ENCODE peak calls at places on chromosome 19, in five cellular contexts. D is H54, K is adrenal gland, C is tibial nerve, F is thyroid gland. B is an unnamed sample.

GRCh38 chr19:55369651-55370304 is 485 bp downstream of the IL11 start:
- DNase-seq in D (peak), K (no peak), C (no peak), F (no peak), B (no peak)

GRCh38 chr19:33388817-33389573 is 15.5 kb downstream of the CEBPG start:
- DNase-seq in D (no peak), K (no peak), C (no peak), F (peak), B (no peak)

GRCh38 chr19:34224996-34225658 is 29.2 kb upstream of the GARRE1 start:
- DNase-seq in D (no peak), K (no peak), C (no peak), F (no peak), B (no peak)

GRCh38 chr19:17867087-17867486 is 4.7 kb upstream of the SLC5A5 start:
- DNase-seq in D (no peak), K (no peak), C (no peak), F (peak), B (no peak)

GRCh38 chr19:32464279-32464678 is 58.7 kb downstream of the DPY19L3 start:
- DNase-seq in D (no peak), K (no peak), C (no peak), F (no peak), B (peak)

GRCh38 chr19:55283548-55284393 is at the start of gene BRSK1:
- DNase-seq in D (peak), K (peak), C (no peak), F (no peak), B (no peak)

GRCh38 chr19:15378529-15379082 is 981 bp downstream of the AKAP8 start:
- DNase-seq in D (peak), K (peak), C (no peak), F (peak), B (peak)

GRCh38 chr19:42113641-42114348 is 18.5 kb downstream of the POU2F2 start:
- DNase-seq in D (peak), K (no peak), C (no peak), F (no peak), B (peak)

GRCh38 chr19:49011194-49011593 is 5.7 kb downstream of the LHB start:
- DNase-seq in D (no peak), K (no peak), C (no peak), F (no peak), B (no peak)

GRCh38 chr19:18875726-18876125 is 20.2 kb downstream of the CERS1 start:
- DNase-seq in D (no peak), K (no peak), C (no peak), F (no peak), B (no peak)

DNA sequence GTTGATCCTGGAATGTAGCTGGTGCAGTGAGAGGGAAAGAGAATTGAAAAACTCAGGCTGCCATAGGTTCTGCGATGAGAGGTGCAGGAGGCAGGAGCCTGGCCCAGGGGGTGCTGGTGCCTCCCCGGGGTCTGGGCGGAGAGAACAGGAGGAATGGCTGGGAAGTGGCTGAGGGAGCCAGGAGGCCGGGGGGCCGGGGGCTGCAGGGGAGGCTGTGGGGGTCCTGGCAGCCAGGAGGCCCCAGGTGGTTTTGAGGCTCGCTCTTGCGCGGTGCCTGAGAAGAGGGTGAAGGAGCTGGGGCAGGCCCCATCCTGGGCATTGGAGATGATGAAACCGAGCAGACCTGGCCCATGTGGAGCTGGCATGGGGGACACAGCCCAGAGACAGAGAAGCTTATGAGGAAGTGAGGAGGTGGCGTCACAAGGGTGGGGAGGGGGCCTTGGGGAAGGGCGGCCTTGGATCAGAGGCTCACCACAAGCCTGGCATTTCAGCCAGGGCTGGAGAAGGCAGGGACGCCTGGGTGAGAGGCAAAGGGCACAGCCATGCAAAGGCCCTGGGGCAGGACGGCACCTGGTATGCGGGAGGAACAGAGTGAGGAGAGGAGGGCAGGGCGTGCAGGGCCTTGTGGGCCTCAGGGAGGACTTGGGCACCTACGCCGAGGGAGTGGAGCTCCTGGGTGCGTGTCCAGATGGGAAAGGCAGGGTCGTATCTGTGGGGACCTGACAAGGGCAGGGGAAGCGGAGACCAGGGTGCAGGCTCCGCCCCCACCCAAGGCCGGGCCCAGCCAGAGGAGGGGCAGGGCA is 1.3 kb upstream of the TEKTIP1 start:
- DNase-seq in D (no peak), K (no peak), C (no peak), F (no peak), B (no peak)
- TF ChIP-seq POLR2A in D (no peak), K (no peak), C (no peak), F (no peak), B (no peak)

GRCh38 chr19:3402631-3403443 is 36.5 kb downstream of the NFIC start:
- DNase-seq in D (no peak), K (no peak), C (no peak), F (no peak), B (no peak)

GRCh38 chr19:3401004-3401768 is 34.8 kb downstream of the NFIC start:
- DNase-seq in D (no peak), K (no peak), C (no peak), F (no peak), B (no peak)

GRCh38 chr19:3405261-3405653 is 38.9 kb downstream of the NFIC start:
- DNase-seq in D (no peak), K (no peak), C (no peak), F (no peak), B (no peak)

GRCh38 chr19:3404324-3405260 is 38.2 kb downstream of the NFIC start:
- DNase-seq in D (no peak), K (peak), C (peak), F (peak), B (peak)

GRCh38 chr19:3403489-3404323 is 37.3 kb downstream of the NFIC start:
- DNase-seq in D (peak), K (peak), C (peak), F (peak), B (peak)
- TF ChIP-seq POLR2A in D (no peak), K (peak), C (no peak), F (no peak), B (no peak)

DNA sequence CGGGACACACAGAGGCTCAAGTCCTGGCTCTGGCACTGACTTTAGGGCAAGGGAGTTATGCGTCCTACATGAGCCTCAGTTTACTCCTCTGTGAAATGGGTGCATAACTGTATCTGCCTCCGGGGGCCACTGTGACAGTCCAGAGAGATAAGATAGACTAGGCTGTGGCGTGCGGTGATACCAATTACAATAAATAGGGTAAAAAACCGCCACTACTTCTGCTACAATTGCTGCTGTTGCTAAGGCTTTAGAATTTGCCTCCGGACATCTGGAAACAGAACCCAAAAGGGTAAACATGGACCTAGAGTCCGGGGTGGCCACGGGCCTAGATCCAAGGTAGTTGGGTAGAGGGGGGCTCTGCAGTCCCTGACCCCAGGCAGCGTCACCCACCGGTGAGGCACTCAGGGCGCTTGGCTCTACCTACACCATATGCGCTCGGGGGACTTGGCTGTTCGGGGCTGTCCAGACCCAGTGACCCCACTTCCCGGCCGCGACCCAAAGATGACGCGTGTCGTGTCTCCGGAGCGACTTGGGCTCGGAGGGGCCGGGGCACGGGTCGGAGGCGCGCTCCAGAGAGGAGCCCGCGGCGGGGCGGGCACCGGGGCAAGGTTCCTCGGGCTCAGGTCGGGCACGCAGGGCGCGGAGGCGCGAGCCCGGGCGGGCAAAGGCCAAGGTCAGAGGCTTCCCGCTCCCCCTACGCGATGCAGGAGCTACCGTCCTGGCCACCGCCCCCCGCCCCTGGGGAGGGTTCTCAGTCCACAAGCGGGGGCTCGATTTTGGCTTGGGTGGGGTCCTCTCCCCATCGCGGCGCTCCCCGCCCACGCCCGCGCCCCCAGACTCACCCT is 1.0 kb downstream of the INSR start:
- DNase-seq in D (no peak), K (peak), C (no peak), F (peak), B (no peak)
- TF ChIP-seq POLR2A in D (no peak), K (no peak), C (no peak), F (no peak), B (no peak)

DNA sequence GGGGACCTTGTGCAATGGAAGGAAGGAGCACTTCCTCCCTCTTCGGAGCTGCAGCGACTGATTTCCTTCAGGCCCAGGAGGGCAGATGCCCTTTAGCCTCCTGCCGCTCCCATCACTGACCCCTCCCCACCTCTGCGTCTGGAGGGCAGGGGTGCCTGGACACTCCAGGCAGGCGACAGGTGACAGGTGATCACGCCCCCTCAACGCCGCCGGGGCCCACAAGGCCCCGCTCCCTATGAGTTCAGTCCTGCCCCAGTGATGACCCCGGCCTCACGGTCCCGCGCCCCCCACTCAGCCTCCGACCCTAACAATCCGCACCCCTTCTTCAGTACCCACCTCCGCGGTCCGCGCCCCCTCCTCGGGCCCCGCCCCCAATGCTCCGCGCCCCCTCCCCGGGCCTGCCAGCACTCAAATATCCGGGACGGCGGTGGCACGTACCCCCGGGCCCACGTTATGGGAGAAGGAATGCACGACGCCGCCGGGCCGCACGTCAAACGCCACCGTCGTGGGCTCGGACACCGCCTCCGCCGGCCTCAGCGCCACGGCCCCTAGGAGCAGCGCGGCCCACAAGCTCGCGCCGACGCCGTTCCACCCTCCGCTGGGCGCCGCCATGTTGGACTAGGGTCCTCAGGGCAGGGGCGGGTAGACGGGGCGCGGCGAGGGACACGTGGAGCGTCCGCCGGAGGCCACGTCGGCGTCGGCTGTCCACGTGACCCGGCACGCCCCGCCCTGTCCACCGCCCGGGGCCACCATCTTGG is at the start of gene MYDGF:
- DNase-seq in D (peak), K (peak), C (peak), F (peak), B (peak)
- TF ChIP-seq POLR2A in D (peak), K (peak), C (peak), F (no peak), B (peak)

GRCh38 chr19:53192771-53193533 is at the start of gene ZNF665:
- DNase-seq in D (peak), K (peak), C (peak), F (peak), B (peak)
- TF ChIP-seq POLR2A in D (peak), K (peak), C (peak), F (no peak), B (peak)

GRCh38 chr19:10093295-10094186 is 7.4 kb downstream of the SHFL start:
- DNase-seq in D (no peak), K (peak), C (no peak), F (no peak), B (no peak)
- TF ChIP-seq POLR2A in D (no peak), K (no peak), C (no peak), F (no peak), B (no peak)

B was measured in endothelial cell of umbilical vein.